ENCODE peak calls at places on chromosome 13, in six cellular contexts. P, W, E, Z, Y and U are unnamed samples.

GRCh38 chr13:102970542-102970941 is 95.7 kb downstream of the SLC10A2 start:
- DNase-seq in P (no peak), W (no peak), E (no peak), Z (peak), Y (no peak), U (no peak)

GRCh38 chr13:43487885-43488284 is 298.9 kb downstream of the ENOX1 start:
- DNase-seq in P (no peak), W (no peak), E (no peak), Z (no peak), Y (no peak), U (no peak)

GRCh38 chr13:52004508-52005183 is 6.6 kb downstream of the ATP7B start:
- DNase-seq in P (no peak), W (no peak), E (no peak), Z (no peak), Y (no peak), U (no peak)

GRCh38 chr13:110913911-110914292 is 967 bp downstream of the ANKRD10 start:
- DNase-seq in P (peak), W (no peak), E (no peak), Z (no peak), Y (no peak), U (no peak)

GRCh38 chr13:108345016-108345415 is 75.5 kb downstream of the TNFSF13B start:
- DNase-seq in P (peak), W (no peak), E (peak), Z (no peak), Y (no peak), U (no peak)

GRCh38 chr13:52851153-52851962 is 2.9 kb upstream of the PCDH8 start:
- DNase-seq in P (peak), W (no peak), E (peak), Z (peak), Y (no peak), U (peak)

GRCh38 chr13:65112123-65113075 is 2117.7 kb downstream of the PCDH9 start:
- DNase-seq in P (no peak), W (peak), E (no peak), Z (no peak), Y (peak), U (peak)

GRCh38 chr13:107553838-107554237 is 661.5 kb downstream of the LIG4 start:
- DNase-seq in P (no peak), W (no peak), E (peak), Z (no peak), Y (peak), U (peak)

GRCh38 chr13:18944501-18945068 is 237.0 kb downstream of the TUBA3C start:
- DNase-seq in P (no peak), W (no peak), E (no peak), Z (no peak), Y (no peak), U (no peak)

GRCh38 chr13:32142956-32143375 is 111.4 kb downstream of the FRY start:
- DNase-seq in P (peak), W (peak), E (peak), Z (no peak), Y (peak), U (peak)

GRCh38 chr13:86933676-86934075 is 737.5 kb upstream of the SLITRK5 start:
- DNase-seq in P (peak), W (no peak), E (peak), Z (no peak), Y (no peak), U (no peak)

GRCh38 chr13:71303144-71303543 is 563.9 kb downstream of the DACH1 start:
- DNase-seq in P (peak), W (no peak), E (no peak), Z (no peak), Y (no peak), U (no peak)

GRCh38 chr13:111177803-111178389 is 62.8 kb downstream of the ARHGEF7 start:
- DNase-seq in P (no peak), W (no peak), E (no peak), Z (no peak), Y (peak), U (peak)

GRCh38 chr13:82096256-82096655 is 1755.3 kb upstream of the SPRY2 start:
- DNase-seq in P (no peak), W (no peak), E (no peak), Z (no peak), Y (no peak), U (no peak)

GRCh38 chr13:51961493-51962403 is 49.5 kb downstream of the ATP7B start:
- DNase-seq in P (no peak), W (no peak), E (no peak), Z (no peak), Y (no peak), U (no peak)

GRCh38 chr13:23020246-23020843 is 160.4 kb upstream of the SGCG start:
- DNase-seq in P (peak), W (peak), E (peak), Z (peak), Y (peak), U (peak)

GRCh38 chr13:112688560-112689497 is 1.0 kb upstream of the ATP11A start:
- DNase-seq in P (peak), W (no peak), E (peak), Z (no peak), Y (no peak), U (no peak)

GRCh38 chr13:20170931-20171330 is 10.1 kb upstream of the GJA3 start:
- DNase-seq in P (no peak), W (no peak), E (no peak), Z (no peak), Y (no peak), U (no peak)

GRCh38 chr13:53104120-53104519 is 75.5 kb downstream of the OLFM4 start:
- DNase-seq in P (no peak), W (no peak), E (no peak), Z (no peak), Y (no peak), U (no peak)

GRCh38 chr13:114012141-114012540 is 38.3 kb upstream of the C13orf46 start:
- DNase-seq in P (no peak), W (no peak), E (no peak), Z (no peak), Y (no peak), U (no peak)

GRCh38 chr13:50393641-50394040 is 378.4 kb downstream of the KCNRG start:
- DNase-seq in P (peak), W (no peak), E (peak), Z (no peak), Y (peak), U (no peak)

GRCh38 chr13:112765734-112766133 is 75.9 kb downstream of the ATP11A start:
- DNase-seq in P (no peak), W (no peak), E (peak), Z (no peak), Y (no peak), U (no peak)

GRCh38 chr13:51397262-51397933 is 55.4 kb downstream of the INTS6 start:
- DNase-seq in P (peak), W (peak), E (peak), Z (no peak), Y (peak), U (peak)

GRCh38 chr13:43156916-43157315 is 133.5 kb downstream of the DNAJC15 start:
- DNase-seq in P (no peak), W (no peak), E (no peak), Z (no peak), Y (no peak), U (peak)

GRCh38 chr13:83153833-83154232 is 728.4 kb downstream of the SLITRK1 start:
- DNase-seq in P (no peak), W (no peak), E (no peak), Z (no peak), Y (no peak), U (no peak)

GRCh38 chr13:110023729-110024645 is 237.6 kb upstream of the IRS2 start:
- DNase-seq in P (no peak), W (no peak), E (peak), Z (no peak), Y (peak), U (no peak)

GRCh38 chr13:40464349-40464748 is 202.1 kb downstream of the FOXO1 start:
- DNase-seq in P (no peak), W (no peak), E (no peak), Z (no peak), Y (no peak), U (no peak)

GRCh38 chr13:21580736-21581135 is 23.2 kb downstream of the MICU2 start:
- DNase-seq in P (no peak), W (no peak), E (no peak), Z (no peak), Y (no peak), U (no peak)

GRCh38 chr13:25803626-25804025 is 248.2 kb downstream of the SHISA2 start:
- DNase-seq in P (no peak), W (no peak), E (no peak), Z (no peak), Y (no peak), U (no peak)

GRCh38 chr13:36965767-36966166 is 33.4 kb downstream of the ALG5 start:
- DNase-seq in P (no peak), W (no peak), E (no peak), Z (no peak), Y (peak), U (peak)

GRCh38 chr13:113320226-113320875 is 23.3 kb downstream of the LAMP1 start:
- DNase-seq in P (no peak), W (no peak), E (no peak), Z (no peak), Y (no peak), U (no peak)

GRCh38 chr13:32001392-32001768 is 30.2 kb upstream of the FRY start:
- DNase-seq in P (peak), W (peak), E (peak), Z (no peak), Y (peak), U (peak)

GRCh38 chr13:95569966-95570365 is 17.4 kb downstream of the CLDN10 start:
- DNase-seq in P (no peak), W (no peak), E (no peak), Z (no peak), Y (no peak), U (no peak)

GRCh38 chr13:74414458-74414857 is 280.3 kb upstream of the KLF12 start:
- DNase-seq in P (no peak), W (no peak), E (no peak), Z (no peak), Y (no peak), U (no peak)

GRCh38 chr13:59261928-59262488 is 901.7 kb downstream of the DIAPH3 start:
- DNase-seq in P (peak), W (peak), E (peak), Z (no peak), Y (peak), U (no peak)

GRCh38 chr13:41649659-41650058 is 192.3 kb downstream of the RGCC start:
- DNase-seq in P (peak), W (peak), E (peak), Z (no peak), Y (peak), U (peak)

DNA sequence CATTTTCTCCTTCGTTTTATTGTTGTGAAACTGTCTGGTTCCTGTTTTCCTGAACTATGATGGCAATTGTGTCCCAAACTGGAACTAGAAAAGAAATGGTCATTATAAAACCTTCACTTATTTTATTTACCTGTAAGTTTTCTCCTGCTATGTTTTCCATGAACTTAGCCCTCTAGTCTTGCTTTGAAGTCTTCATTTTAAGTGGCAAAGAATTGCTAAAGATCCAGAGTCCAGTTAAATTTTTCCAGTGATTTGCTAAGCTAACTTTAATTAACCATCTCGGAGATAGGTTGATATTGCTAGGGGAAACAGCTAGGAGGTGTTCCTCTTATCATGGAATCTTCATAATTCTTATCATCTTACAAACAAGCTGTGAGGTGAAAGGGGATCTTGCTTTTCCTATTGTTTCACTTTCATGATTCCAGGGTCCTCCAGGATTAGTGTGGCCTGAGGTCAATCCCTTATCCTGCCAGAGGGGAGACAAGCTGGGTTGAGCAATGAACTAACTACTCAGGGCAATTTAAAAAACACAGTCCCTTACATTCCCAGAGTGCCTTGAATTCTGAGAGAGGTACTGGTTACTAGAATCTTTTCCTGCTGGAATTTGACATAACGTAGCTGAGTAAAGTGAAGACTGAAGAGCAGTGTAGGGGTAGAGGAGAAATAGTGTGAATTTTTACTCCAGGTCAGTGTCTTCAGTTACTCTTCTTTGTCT is 112.5 kb downstream of the ESD start:
- DNase-seq in P (peak), W (no peak), E (peak), Z (no peak), Y (no peak), U (peak)
- TF ChIP-seq CTCF in P (no peak), W (no peak), E (peak), Z (no peak), Y (no peak), U (peak)

GRCh38 chr13:77353980-77354379 is 27.1 kb upstream of the MYCBP2 start:
- DNase-seq in P (no peak), W (no peak), E (no peak), Z (no peak), Y (no peak), U (no peak)
- H3K4me2 ChIP-seq in P (no peak), W (no peak), E (no peak), Z (no peak), Y (no peak), U (no peak)

GRCh38 chr13:104530741-104531140 is 1464.5 kb upstream of the SLC10A2 start:
- DNase-seq in P (no peak), W (no peak), E (no peak), Z (no peak), Y (no peak), U (peak)

GRCh38 chr13:104532131-104532530 is 1465.9 kb upstream of the SLC10A2 start:
- DNase-seq in P (no peak), W (no peak), E (no peak), Z (no peak), Y (no peak), U (no peak)

DNA sequence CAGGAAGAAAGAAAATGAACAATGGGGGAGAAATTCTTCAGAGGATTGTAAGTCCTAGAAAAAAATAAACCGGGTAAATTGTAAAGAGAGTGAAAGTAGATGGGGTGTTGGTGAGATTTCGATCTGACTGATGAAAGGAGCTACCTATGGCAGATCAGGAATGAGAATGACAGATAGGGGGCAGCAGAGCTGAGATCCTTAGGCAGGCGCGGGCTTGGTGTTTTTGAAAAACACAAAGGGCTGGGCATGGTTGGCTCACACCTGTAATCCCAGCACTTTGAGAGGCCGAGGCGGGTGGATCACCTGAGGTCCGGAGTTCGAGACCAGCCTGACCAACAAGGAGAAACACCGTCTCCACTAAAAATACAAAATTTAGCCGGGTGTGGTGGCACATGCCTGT is 1468.6 kb upstream of the SLC10A2 start:
- DNase-seq in P (peak), W (peak), E (peak), Z (no peak), Y (no peak), U (no peak)
- TF ChIP-seq CTCF in P (peak), W (no peak), E (peak), Z (no peak), Y (no peak), U (peak)

DNA sequence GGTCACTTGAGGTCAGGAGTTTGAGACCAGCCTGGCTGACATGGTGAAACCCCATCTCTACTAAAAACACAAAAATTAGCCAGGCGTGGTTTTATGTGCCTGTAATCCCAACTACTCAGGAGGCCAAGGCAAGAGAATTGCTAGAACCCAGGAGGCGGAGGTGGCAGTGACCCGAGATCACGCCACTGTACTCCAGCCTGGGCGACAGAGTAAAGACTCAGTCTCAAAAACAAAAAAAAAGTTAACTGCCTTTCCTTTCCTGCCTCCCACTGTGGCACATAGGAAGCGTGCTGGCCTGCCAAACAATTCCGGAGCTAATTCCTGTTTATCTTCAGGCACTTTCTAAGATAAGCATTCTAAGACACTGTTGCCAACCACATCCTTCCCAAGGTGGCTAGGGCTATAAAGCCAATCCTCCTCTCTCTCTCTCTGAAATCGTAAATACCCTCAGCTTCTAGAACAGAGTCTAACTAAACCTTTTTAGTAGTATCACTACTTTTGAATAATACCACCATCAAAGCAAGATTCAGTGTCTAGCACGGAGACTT is 21.6 kb downstream of the SLC25A30 start:
- DNase-seq in P (no peak), W (no peak), E (no peak), Z (no peak), Y (peak), U (no peak)
- H3K4me2 ChIP-seq in P (no peak), W (no peak), E (no peak), Z (no peak), Y (peak), U (no peak)

GRCh38 chr13:48595330-48596127 is 58.2 kb upstream of the CYSLTR2 start:
- DNase-seq in P (peak), W (peak), E (peak), Z (no peak), Y (peak), U (peak)
- TF ChIP-seq CTCF in P (peak), W (peak), E (peak), Z (peak), Y (peak), U (peak)

DNA sequence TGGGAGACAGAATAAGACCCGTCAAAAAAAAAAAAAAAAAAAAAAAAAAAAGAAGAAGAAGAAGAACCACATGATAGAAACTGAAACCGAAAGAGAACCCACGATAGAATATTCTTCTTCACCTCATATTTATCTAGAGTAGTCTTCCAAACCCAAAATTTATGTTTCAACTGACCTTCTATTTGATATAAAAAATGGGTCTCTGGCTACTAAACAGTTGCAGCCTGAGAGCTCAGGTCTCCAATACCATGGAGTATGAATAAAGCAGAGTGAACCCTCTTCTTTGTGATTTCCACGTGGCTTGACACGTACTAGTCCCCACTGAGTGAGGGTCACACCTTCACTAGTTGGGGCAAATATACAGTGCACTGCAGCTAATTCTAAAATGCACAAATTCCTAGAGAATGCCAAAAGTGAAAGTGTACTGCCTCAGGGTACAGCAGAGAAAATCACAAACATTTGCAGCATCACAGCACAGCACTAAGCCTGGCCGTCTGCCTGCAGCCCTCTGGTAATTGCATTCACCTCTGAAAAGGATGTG is 30.8 kb upstream of the RFC3 start:
- DNase-seq in P (no peak), W (no peak), E (no peak), Z (peak), Y (no peak), U (no peak)
- H3K4me2 ChIP-seq in P (no peak), W (peak), E (no peak), Z (peak), Y (peak), U (peak)

GRCh38 chr13:45490068-45490467 is 25.3 kb downstream of the COG3 start:
- DNase-seq in P (peak), W (peak), E (no peak), Z (no peak), Y (no peak), U (no peak)
- TF ChIP-seq CTCF in P (peak), W (no peak), E (peak), Z (peak), Y (no peak), U (no peak)